ENCODE peak calls at places on chromosomes 7 and 10, in eight cellular contexts. O is astrocyte of the cerebellum, Q is neuronal stem cell, R is HFF-Myc, X is NB4, I is A549, F is lower leg skin, W is H1. P is an unnamed sample.

GRCh38 chr10:62050941-62051433 is 149.5 kb downstream of the ARID5B start:
- DNase-seq in O (peak), X (peak), I (peak), R (peak), W (no peak), Q (no peak), F (peak), P (peak)

GRCh38 chr7:112236597-112236996 is 30.1 kb downstream of the ZNF277 start:
- DNase-seq in X (no peak), F (no peak), Q (no peak), R (no peak), I (no peak), W (no peak), O (no peak), P (no peak)

GRCh38 chr10:49605939-49606509 is 4.1 kb upstream of the SLC18A3 start:
- DNase-seq in Q (no peak), O (no peak), F (peak), I (no peak), R (no peak), W (no peak), X (no peak), P (no peak)

GRCh38 chr10:26593896-26594295 is 103.6 kb upstream of the PDSS1 start:
- DNase-seq in R (no peak), O (no peak), X (no peak), Q (no peak), I (no peak), W (peak), F (no peak), P (no peak)

GRCh38 chr7:123727071-123727837 is 21.5 kb downstream of the WASL start:
- DNase-seq in Q (no peak), R (no peak), W (no peak), O (peak), I (no peak), X (peak), F (no peak), P (peak)

GRCh38 chr10:69814251-69814650 is 12.5 kb downstream of the COL13A1 start:
- DNase-seq in W (no peak), F (no peak), R (no peak), Q (no peak), X (no peak), I (no peak), O (no peak), P (no peak)

GRCh38 chr7:118902600-118902999 is 678.1 kb downstream of the ANKRD7 start:
- DNase-seq in O (no peak), W (no peak), Q (no peak), X (no peak), I (no peak), R (no peak), F (no peak), P (no peak)

GRCh38 chr7:50310361-50310760 is 5.8 kb downstream of the IKZF1 start:
- DNase-seq in Q (no peak), X (peak), F (no peak), W (no peak), R (no peak), O (no peak), I (no peak), P (no peak)

GRCh38 chr7:111556977-111557376 is 5.3 kb downstream of the IMMP2L start:
- DNase-seq in W (no peak), F (no peak), R (no peak), I (no peak), X (no peak), Q (no peak), O (no peak), P (no peak)

GRCh38 chr10:66505003-66505707 is 420.7 kb upstream of the LRRTM3 start:
- DNase-seq in F (no peak), W (no peak), I (no peak), O (no peak), R (no peak), Q (no peak), X (no peak), P (no peak)

GRCh38 chr7:44694766-44695165 is 53.9 kb upstream of the ZMIZ2 start:
- DNase-seq in W (no peak), I (no peak), R (no peak), O (no peak), X (no peak), Q (no peak), F (no peak), P (no peak)

GRCh38 chr10:53537508-53537907 is 764.9 kb upstream of the MBL2 start:
- DNase-seq in Q (no peak), W (no peak), X (no peak), O (no peak), F (no peak), I (no peak), R (no peak), P (no peak)

GRCh38 chr10:14705548-14706234 is 69.0 kb downstream of the FAM107B start:
- DNase-seq in X (peak), I (no peak), F (no peak), Q (no peak), O (no peak), R (no peak), W (no peak), P (no peak)

GRCh38 chr7:88485811-88486210 is 179.1 kb upstream of the STEAP4 start:
- DNase-seq in R (no peak), Q (no peak), W (no peak), X (no peak), O (no peak), I (no peak), F (no peak), P (no peak)

GRCh38 chr10:22365233-22365632 is 19.9 kb downstream of the SPAG6 start:
- DNase-seq in I (no peak), F (no peak), R (no peak), O (no peak), Q (no peak), X (no peak), W (no peak), P (no peak)

GRCh38 chr7:32453286-32454011 is 36.7 kb downstream of the LSM5 start:
- DNase-seq in X (no peak), Q (no peak), W (no peak), O (no peak), F (peak), R (no peak), I (no peak), P (no peak)

GRCh38 chr10:72888151-72888638 is 5.3 kb upstream of the OIT3 start:
- DNase-seq in Q (no peak), O (no peak), I (no peak), F (no peak), X (no peak), W (no peak), R (no peak), P (no peak)

GRCh38 chr7:149771199-149771636 is 2.2 kb downstream of the ZNF467 start:
- DNase-seq in I (no peak), Q (no peak), O (no peak), F (peak), R (no peak), X (no peak), W (no peak), P (no peak)

GRCh38 chr7:132249591-132249971 is 326.7 kb downstream of the PLXNA4 start:
- DNase-seq in X (peak), O (no peak), I (peak), Q (no peak), W (peak), F (peak), R (no peak), P (no peak)

GRCh38 chr7:88322151-88322550 is 15.5 kb upstream of the STEAP4 start:
- DNase-seq in X (no peak), Q (no peak), R (no peak), I (no peak), O (no peak), F (no peak), W (no peak), P (no peak)

GRCh38 chr10:28396317-28396716 is 93.5 kb upstream of the MPP7 start:
- DNase-seq in O (no peak), X (no peak), Q (no peak), W (no peak), I (no peak), F (no peak), R (peak), P (no peak)

GRCh38 chr10:62779487-62780248 is 24.9 kb upstream of the ADO start:
- DNase-seq in R (no peak), W (no peak), Q (no peak), I (no peak), O (no peak), F (no peak), X (peak), P (no peak)

GRCh38 chr7:83347836-83348482 is 185.3 kb upstream of the PCLO start:
- DNase-seq in F (no peak), O (peak), Q (no peak), X (no peak), I (peak), W (no peak), R (peak), P (peak)

GRCh38 chr10:108911814-108912541 is 1011.3 kb downstream of the XPNPEP1 start:
- DNase-seq in R (peak), O (peak), W (peak), X (no peak), I (peak), F (peak), Q (peak), P (no peak)

GRCh38 chr7:155009570-155010157 is 6.7 kb upstream of the PAXIP1 start:
- DNase-seq in Q (no peak), R (no peak), O (no peak), X (peak), W (no peak), F (no peak), I (peak), P (no peak)

GRCh38 chr10:113982745-113983144 is 60.9 kb upstream of the ADRB1 start:
- DNase-seq in X (peak), I (no peak), O (no peak), R (no peak), W (no peak), Q (no peak), F (no peak), P (no peak)

GRCh38 chr7:50854831-50855230 is 72.1 kb upstream of the GRB10 start:
- DNase-seq in O (no peak), X (no peak), Q (no peak), I (no peak), W (no peak), R (no peak), F (no peak), P (no peak)

GRCh38 chr7:50857804-50858203 is 75.1 kb upstream of the GRB10 start:
- DNase-seq in W (peak), I (no peak), R (no peak), F (no peak), Q (no peak), O (no peak), X (no peak), P (no peak)

GRCh38 chr7:154353385-154353784 is 301.2 kb downstream of the DPP6 start:
- DNase-seq in F (no peak), R (no peak), X (no peak), O (no peak), Q (no peak), I (no peak), W (no peak), P (no peak)

GRCh38 chr7:156606618-156607331 is 33.8 kb upstream of the RNF32 start:
- DNase-seq in W (no peak), Q (no peak), R (no peak), F (no peak), O (no peak), X (no peak), I (no peak), P (no peak)

GRCh38 chr7:156609010-156609877 is 31.3 kb upstream of the RNF32 start:
- DNase-seq in F (no peak), X (no peak), Q (no peak), O (no peak), R (no peak), W (no peak), I (no peak), P (no peak)

GRCh38 chr7:156606135-156606534 is 34.4 kb upstream of the RNF32 start:
- DNase-seq in R (no peak), F (no peak), I (no peak), W (no peak), Q (no peak), O (no peak), X (no peak), P (no peak)

GRCh38 chr7:156607332-156608175 is 33.0 kb upstream of the RNF32 start:
- DNase-seq in X (no peak), R (no peak), Q (no peak), W (no peak), F (peak), O (no peak), I (no peak), P (no peak)

DNA sequence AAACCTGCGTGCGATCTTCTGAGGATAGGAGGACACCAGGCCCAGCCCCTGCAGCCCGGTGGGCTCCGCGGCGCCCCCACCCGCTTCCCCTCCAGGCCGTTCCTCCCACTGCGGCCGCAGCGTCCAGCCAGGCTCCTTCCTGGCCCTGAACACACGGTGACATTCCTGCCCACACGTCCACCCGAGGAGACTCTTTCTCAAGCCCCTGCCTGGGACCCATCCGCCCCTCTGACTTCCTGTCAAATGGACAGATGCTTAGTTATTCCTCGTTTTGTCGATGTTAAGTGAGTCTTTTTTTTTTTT is 32.4 kb upstream of the RNF32 start:
- DNase-seq in W (no peak), O (no peak), X (no peak), R (no peak), I (no peak), F (no peak), Q (no peak), P (no peak)
- H3K4me3 ChIP-seq in W (no peak), O (peak), X (no peak), R (no peak), I (no peak), F (no peak), Q (no peak), P (peak)

DNA sequence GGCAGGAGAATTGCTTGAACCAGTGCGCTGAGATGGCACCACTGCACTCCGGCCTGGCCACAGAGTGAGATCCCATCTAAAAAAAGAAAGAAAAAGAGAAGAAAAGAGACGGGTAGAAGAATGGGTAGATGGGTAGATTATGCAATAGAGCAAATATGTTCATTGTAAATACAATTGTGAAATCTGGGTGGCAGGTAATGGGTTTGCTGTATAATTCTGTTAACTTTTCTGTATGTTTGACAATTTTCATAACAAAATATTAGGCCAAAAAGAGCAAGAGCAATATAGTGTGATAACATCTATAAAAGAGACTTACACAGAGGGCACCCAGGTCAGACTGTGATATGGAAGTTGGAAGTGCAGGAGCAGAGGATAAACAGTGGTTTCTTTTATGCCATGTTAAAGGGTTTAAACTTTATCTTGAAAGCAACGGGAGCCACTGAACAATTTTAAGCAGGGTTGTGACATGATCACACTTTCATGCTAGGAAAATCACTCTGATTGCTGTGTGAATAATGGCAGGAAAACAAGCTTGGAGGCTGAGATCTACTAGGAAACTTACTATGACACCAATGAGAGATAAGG is 6.7 kb upstream of the COL28A1 start:
- DNase-seq in I (no peak), W (no peak), X (no peak), F (no peak), R (no peak), O (no peak), Q (no peak), P (no peak)
- H3K4me3 ChIP-seq in I (no peak), W (no peak), X (no peak), F (no peak), R (no peak), O (no peak), Q (no peak), P (no peak)

DNA sequence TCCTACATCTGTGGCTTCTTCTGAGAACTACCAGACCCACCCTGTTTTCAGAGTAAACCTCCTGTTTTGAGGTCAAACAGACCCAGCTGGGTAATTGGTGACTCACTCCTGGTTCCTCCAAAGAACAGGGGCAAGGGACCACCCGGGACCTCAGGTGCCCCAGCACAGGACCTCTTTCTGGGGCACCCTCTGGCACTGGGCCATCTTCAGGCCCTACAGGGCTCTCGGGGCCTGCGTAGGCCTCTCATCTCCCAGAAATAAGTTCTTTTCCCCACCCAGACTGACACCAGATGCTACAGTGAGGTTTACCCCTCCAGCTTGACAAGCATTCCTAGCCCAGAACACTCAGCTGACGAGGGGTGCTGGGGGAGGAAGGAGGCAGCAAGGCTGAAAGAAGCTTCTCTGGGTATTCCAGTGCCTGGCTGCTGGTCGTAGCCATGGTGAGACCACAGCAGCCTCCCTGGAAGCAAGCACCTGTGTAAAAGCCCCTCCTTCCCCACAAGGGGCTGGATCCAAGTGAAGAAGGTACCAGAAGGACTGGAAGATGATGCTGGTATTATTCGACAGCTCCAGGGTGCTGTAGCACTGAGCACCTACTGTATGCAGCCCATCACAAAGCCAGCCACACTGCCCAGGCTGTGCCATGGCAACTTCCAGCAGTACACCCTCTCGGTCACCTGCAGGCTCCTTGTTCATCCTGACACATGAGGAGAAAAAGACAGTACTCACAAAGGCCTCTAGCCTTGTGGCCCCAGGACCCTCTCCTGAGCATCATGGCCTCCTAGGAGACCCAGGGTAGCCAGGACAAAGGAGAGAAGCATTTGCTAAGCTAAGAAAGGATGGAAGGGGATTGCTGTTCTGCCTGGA is 47.4 kb downstream of the ALOX5 start:
- DNase-seq in R (no peak), W (no peak), O (no peak), Q (no peak), F (no peak), I (no peak), X (peak), P (no peak)
- H3K4me3 ChIP-seq in R (no peak), W (no peak), O (no peak), Q (no peak), F (no peak), I (no peak), X (no peak), P (no peak)

DNA sequence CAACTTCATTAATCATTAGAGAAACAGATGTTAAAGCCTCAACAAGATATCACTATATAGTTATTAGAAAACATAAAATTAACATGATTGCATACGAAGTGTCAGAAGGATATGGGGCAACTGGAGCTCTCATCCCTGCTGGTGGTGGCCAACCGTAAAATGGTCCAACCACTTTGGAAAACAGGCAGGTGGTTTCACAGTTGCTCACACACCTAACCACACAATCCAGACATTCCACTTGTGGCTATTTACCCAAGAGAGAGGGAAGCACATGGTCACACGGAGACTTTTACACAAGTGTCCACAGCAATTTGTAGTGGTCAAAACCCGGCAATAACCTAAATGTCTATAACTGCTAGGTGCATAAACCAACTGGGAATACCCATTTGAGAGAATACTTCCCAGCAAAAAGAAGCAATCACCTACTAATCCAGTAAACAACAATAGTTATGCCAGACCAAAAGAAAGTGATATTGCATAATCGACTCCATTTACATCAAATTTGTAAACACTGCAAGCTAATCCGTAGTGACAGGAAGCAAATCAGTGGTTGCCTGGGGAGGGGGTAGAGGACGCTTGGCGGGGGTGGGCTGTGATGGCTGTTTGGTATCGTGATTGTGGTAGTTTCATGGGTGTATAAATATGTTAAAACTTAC is 91.8 kb downstream of the LARP4B start:
- DNase-seq in O (peak), Q (no peak), I (no peak), X (no peak), R (no peak), F (no peak), W (no peak), P (no peak)
- H3K4me3 ChIP-seq in O (no peak), Q (no peak), I (no peak), X (no peak), R (no peak), F (no peak), W (no peak), P (no peak)

GRCh38 chr7:104950006-104950405 is 64.0 kb upstream of the KMT2E start:
- DNase-seq in O (no peak), Q (no peak), W (no peak), X (no peak), R (no peak), I (no peak), F (no peak), P (no peak)

GRCh38 chr7:104946338-104946737 is 67.7 kb upstream of the KMT2E start:
- DNase-seq in W (no peak), R (no peak), I (no peak), F (no peak), X (no peak), O (no peak), Q (no peak), P (no peak)

GRCh38 chr7:104943502-104944343 is 70.3 kb upstream of the KMT2E start:
- DNase-seq in Q (no peak), X (peak), F (peak), O (peak), I (no peak), R (no peak), W (no peak), P (no peak)

GRCh38 chr7:104950754-104951153 is 63.3 kb upstream of the KMT2E start:
- DNase-seq in O (no peak), I (no peak), F (no peak), W (no peak), X (no peak), R (no peak), Q (no peak), P (no peak)

DNA sequence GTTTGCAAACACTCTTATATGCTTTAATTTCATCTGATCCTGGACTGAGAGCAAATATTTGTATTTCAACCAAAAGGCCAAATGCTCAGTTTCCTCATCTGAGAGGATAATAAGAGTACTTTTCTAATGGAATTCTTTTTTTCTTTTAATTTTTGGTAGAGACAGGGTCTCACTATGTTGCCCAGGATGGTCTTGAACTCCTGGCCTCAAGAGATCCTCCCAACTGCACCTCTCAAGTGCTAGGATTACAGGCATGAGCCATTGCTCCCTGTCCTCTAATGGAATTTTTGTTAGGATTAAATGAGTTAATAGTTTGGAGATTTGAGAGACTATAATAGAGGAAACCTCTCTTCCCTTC is 68.4 kb upstream of the KMT2E start:
- DNase-seq in Q (no peak), R (no peak), X (no peak), I (no peak), W (no peak), O (no peak), F (no peak), P (no peak)
- H3K4me3 ChIP-seq in Q (no peak), R (no peak), X (peak), I (peak), W (no peak), O (no peak), F (no peak), P (no peak)

P was measured in AG04449.